ENCODE peak calls at places on chromosome 3, in four cellular contexts. One of them, this sample, is unnamed.

GRCh38 chr3:146589899-146590508 is 15.1 kb downstream of the PLSCR5 start:
- DNase-seq in HepG2: peak
- DNase-seq in K562: peak
- DNase-seq in GM12878: no peak
- DNase-seq in this sample: peak

GRCh38 chr3:55483196-55484095 is 3.7 kb downstream of the WNT5A start:
- DNase-seq in HepG2: no peak
- DNase-seq in K562: no peak
- DNase-seq in GM12878: no peak
- DNase-seq in this sample: no peak

GRCh38 chr3:68206524-68207117 is 552.2 kb upstream of the SUCLG2 start:
- DNase-seq in HepG2: no peak
- DNase-seq in K562: no peak
- DNase-seq in GM12878: no peak
- DNase-seq in this sample: peak

GRCh38 chr3:194135806-194136518 is at the start of gene HES1:
- DNase-seq in HepG2: peak
- DNase-seq in K562: peak
- DNase-seq in GM12878: peak
- DNase-seq in this sample: peak

GRCh38 chr3:106088270-106088669 is 219.5 kb upstream of the CBLB start:
- DNase-seq in HepG2: no peak
- DNase-seq in K562: no peak
- DNase-seq in GM12878: no peak
- DNase-seq in this sample: no peak

GRCh38 chr3:42852443-42852842 is 23.2 kb downstream of the CYP8B1 start:
- DNase-seq in HepG2: no peak
- DNase-seq in K562: no peak
- DNase-seq in GM12878: no peak
- DNase-seq in this sample: no peak

GRCh38 chr3:112376996-112377395 is 44.0 kb downstream of the CD200 start:
- DNase-seq in HepG2: no peak
- DNase-seq in K562: no peak
- DNase-seq in GM12878: no peak
- DNase-seq in this sample: no peak

GRCh38 chr3:136545664-136546266 is 206.4 kb downstream of the STAG1 start:
- DNase-seq in HepG2: no peak
- DNase-seq in K562: no peak
- DNase-seq in GM12878: no peak
- DNase-seq in this sample: no peak

GRCh38 chr3:36416660-36417059 is 36.4 kb downstream of the STAC start:
- DNase-seq in HepG2: no peak
- DNase-seq in K562: no peak
- DNase-seq in GM12878: no peak
- DNase-seq in this sample: no peak

GRCh38 chr3:113084777-113085176 is 94.0 kb downstream of the GTPBP8 start:
- DNase-seq in HepG2: no peak
- DNase-seq in K562: no peak
- DNase-seq in GM12878: no peak
- DNase-seq in this sample: no peak

GRCh38 chr3:50450135-50450911 is 53.1 kb downstream of the CACNA2D2 start:
- DNase-seq in HepG2: peak
- DNase-seq in K562: no peak
- DNase-seq in GM12878: no peak
- DNase-seq in this sample: no peak

GRCh38 chr3:29642393-29643033 is 361.6 kb downstream of the RBMS3 start:
- DNase-seq in HepG2: no peak
- DNase-seq in K562: no peak
- DNase-seq in GM12878: no peak
- DNase-seq in this sample: peak

GRCh38 chr3:42696356-42697301 is 6.0 kb downstream of the HHATL start:
- DNase-seq in HepG2: no peak
- DNase-seq in K562: no peak
- DNase-seq in GM12878: no peak
- DNase-seq in this sample: no peak

GRCh38 chr3:160020057-160020711 is 31.5 kb downstream of the IL12A start:
- DNase-seq in HepG2: no peak
- DNase-seq in K562: no peak
- DNase-seq in GM12878: no peak
- DNase-seq in this sample: no peak

GRCh38 chr3:138944842-138945645 is 1.9 kb downstream of the FOXL2 start:
- DNase-seq in HepG2: no peak
- DNase-seq in K562: peak
- DNase-seq in GM12878: no peak
- DNase-seq in this sample: peak

GRCh38 chr3:138241061-138241460 is 54.0 kb downstream of the ARMC8 start:
- DNase-seq in HepG2: no peak
- DNase-seq in K562: no peak
- DNase-seq in GM12878: no peak
- DNase-seq in this sample: no peak

GRCh38 chr3:194206375-194206774 is 70.4 kb downstream of the HES1 start:
- DNase-seq in HepG2: no peak
- DNase-seq in K562: no peak
- DNase-seq in GM12878: no peak
- DNase-seq in this sample: no peak

GRCh38 chr3:192915306-192915705 is 2.4 kb downstream of the MB21D2 start:
- DNase-seq in HepG2: peak
- DNase-seq in K562: no peak
- DNase-seq in GM12878: no peak
- DNase-seq in this sample: peak

GRCh38 chr3:146065573-146066006 is 95.4 kb downstream of the PLOD2 start:
- DNase-seq in HepG2: peak
- DNase-seq in K562: no peak
- DNase-seq in GM12878: no peak
- DNase-seq in this sample: no peak

GRCh38 chr3:185317674-185318073 is 45.3 kb upstream of the MAP3K13 start:
- DNase-seq in HepG2: peak
- DNase-seq in K562: no peak
- DNase-seq in GM12878: no peak
- DNase-seq in this sample: no peak

GRCh38 chr3:186054481-186055399 is 54.1 kb downstream of the ETV5 start:
- DNase-seq in HepG2: no peak
- DNase-seq in K562: no peak
- DNase-seq in GM12878: no peak
- DNase-seq in this sample: no peak

GRCh38 chr3:119700269-119700919 is 2.4 kb upstream of the CFAP91 start:
- DNase-seq in HepG2: peak
- DNase-seq in K562: no peak
- DNase-seq in GM12878: peak
- DNase-seq in this sample: no peak
- TF ChIP-seq TARDBP in HepG2: no peak
- TF ChIP-seq TARDBP in K562: no peak
- TF ChIP-seq TARDBP in GM12878: no peak
- TF ChIP-seq TARDBP in this sample: no peak

GRCh38 chr3:167653155-167653554 is 587 bp downstream of the WDR49 start:
- DNase-seq in HepG2: no peak
- DNase-seq in K562: no peak
- DNase-seq in GM12878: no peak
- DNase-seq in this sample: no peak

GRCh38 chr3:167649731-167650130 is 4.0 kb downstream of the WDR49 start:
- DNase-seq in HepG2: no peak
- DNase-seq in K562: no peak
- DNase-seq in GM12878: no peak
- DNase-seq in this sample: no peak

GRCh38 chr3:167650459-167650858 is 3.3 kb downstream of the WDR49 start:
- DNase-seq in HepG2: no peak
- DNase-seq in K562: no peak
- DNase-seq in GM12878: no peak
- DNase-seq in this sample: no peak

GRCh38 chr3:167653750-167654149 is at the start of gene WDR49:
- DNase-seq in HepG2: no peak
- DNase-seq in K562: no peak
- DNase-seq in GM12878: no peak
- DNase-seq in this sample: no peak

GRCh38 chr3:167651820-167652219 is 1.9 kb downstream of the WDR49 start:
- DNase-seq in HepG2: no peak
- DNase-seq in K562: no peak
- DNase-seq in GM12878: no peak
- DNase-seq in this sample: no peak
- TF ChIP-seq TARDBP in HepG2: no peak
- TF ChIP-seq TARDBP in K562: no peak
- TF ChIP-seq TARDBP in GM12878: no peak
- TF ChIP-seq TARDBP in this sample: no peak

GRCh38 chr3:15294914-15295313 is 37.5 kb downstream of the SH3BP5 start:
- DNase-seq in HepG2: no peak
- DNase-seq in K562: no peak
- DNase-seq in GM12878: no peak
- DNase-seq in this sample: no peak

GRCh38 chr3:15290731-15291130 is 41.7 kb downstream of the SH3BP5 start:
- DNase-seq in HepG2: no peak
- DNase-seq in K562: no peak
- DNase-seq in GM12878: no peak
- DNase-seq in this sample: no peak

GRCh38 chr3:15295506-15295905 is 36.9 kb downstream of the SH3BP5 start:
- DNase-seq in HepG2: no peak
- DNase-seq in K562: no peak
- DNase-seq in GM12878: no peak
- DNase-seq in this sample: no peak

GRCh38 chr3:15291589-15292541 is 40.5 kb downstream of the SH3BP5 start:
- DNase-seq in HepG2: no peak
- DNase-seq in K562: no peak
- DNase-seq in GM12878: peak
- DNase-seq in this sample: no peak

GRCh38 chr3:15292765-15293522 is 39.4 kb downstream of the SH3BP5 start:
- DNase-seq in HepG2: no peak
- DNase-seq in K562: no peak
- DNase-seq in GM12878: no peak
- DNase-seq in this sample: no peak
- TF ChIP-seq TARDBP in HepG2: no peak
- TF ChIP-seq TARDBP in K562: no peak
- TF ChIP-seq TARDBP in GM12878: no peak
- TF ChIP-seq TARDBP in this sample: no peak

DNA sequence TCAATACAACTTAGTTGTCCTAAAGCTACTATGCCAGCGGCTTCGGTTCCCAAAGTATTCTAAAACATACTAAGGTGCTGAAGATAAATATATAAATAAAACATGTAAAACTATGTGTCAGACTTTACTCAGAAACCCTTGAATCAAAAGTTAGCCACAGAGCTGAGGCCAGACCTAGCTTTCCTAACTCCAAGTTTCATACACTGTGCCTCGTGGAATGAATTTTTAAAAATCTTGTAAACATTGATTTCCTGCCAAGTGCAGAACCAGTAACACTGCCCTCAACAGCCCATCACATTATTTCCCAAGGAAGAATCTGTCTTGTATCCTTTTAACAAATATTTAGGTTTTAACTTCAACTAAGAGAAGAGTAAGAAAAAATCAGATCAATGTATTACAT is 36.4 kb downstream of the TAMM41 start:
- DNase-seq in HepG2: no peak
- DNase-seq in K562: no peak
- DNase-seq in GM12878: no peak
- DNase-seq in this sample: no peak
- TF ChIP-seq TARDBP in HepG2: no peak
- TF ChIP-seq TARDBP in K562: no peak
- TF ChIP-seq TARDBP in GM12878: no peak
- TF ChIP-seq TARDBP in this sample: no peak

This sample was measured in HEK293T.